ENCODE peak calls at places on chromosomes 11 and 22, in four cellular contexts. One of them, this sample, is unnamed.

GRCh38 chr22:24865508-24865907 is 59.5 kb downstream of the SGSM1 start:
- DNase-seq in choroid plexus epithelial cell: no peak
- DNase-seq in A673: no peak
- DNase-seq in BJ: no peak
- DNase-seq in this sample: no peak

GRCh38 chr11:94773842-94774241 is 5.7 kb downstream of the AMOTL1 start:
- DNase-seq in choroid plexus epithelial cell: no peak
- DNase-seq in A673: no peak
- DNase-seq in BJ: no peak
- DNase-seq in this sample: no peak

GRCh38 chr11:122696662-122697061 is 41.1 kb downstream of the UBASH3B start:
- DNase-seq in choroid plexus epithelial cell: no peak
- DNase-seq in A673: no peak
- DNase-seq in BJ: no peak
- DNase-seq in this sample: no peak

GRCh38 chr11:33307984-33308383 is 50.8 kb downstream of the HIPK3 start:
- DNase-seq in choroid plexus epithelial cell: no peak
- DNase-seq in A673: peak
- DNase-seq in BJ: no peak
- DNase-seq in this sample: no peak

GRCh38 chr11:130197386-130198035 is 37.9 kb downstream of the ST14 start:
- DNase-seq in choroid plexus epithelial cell: no peak
- DNase-seq in A673: no peak
- DNase-seq in BJ: no peak
- DNase-seq in this sample: no peak

GRCh38 chr11:32448232-32448631 is 12.9 kb upstream of the WT1 start:
- DNase-seq in choroid plexus epithelial cell: peak
- DNase-seq in A673: peak
- DNase-seq in BJ: no peak
- DNase-seq in this sample: no peak

GRCh38 chr11:45664376-45665205 is 831 bp downstream of the CHST1 start:
- DNase-seq in choroid plexus epithelial cell: no peak
- DNase-seq in A673: peak
- DNase-seq in BJ: no peak
- DNase-seq in this sample: no peak

GRCh38 chr11:10305964-10306918 is 1.4 kb downstream of the ADM start:
- DNase-seq in choroid plexus epithelial cell: peak
- DNase-seq in A673: peak
- DNase-seq in BJ: no peak
- DNase-seq in this sample: no peak

GRCh38 chr11:15006139-15006759 is 34.1 kb upstream of the CALCA start:
- DNase-seq in choroid plexus epithelial cell: peak
- DNase-seq in A673: peak
- DNase-seq in BJ: no peak
- DNase-seq in this sample: peak

GRCh38 chr11:3615998-3616397 is 25.8 kb downstream of the ART5 start:
- DNase-seq in choroid plexus epithelial cell: peak
- DNase-seq in A673: no peak
- DNase-seq in BJ: no peak
- DNase-seq in this sample: no peak

GRCh38 chr22:45892681-45893461 is 84.1 kb downstream of the WNT7B start:
- DNase-seq in choroid plexus epithelial cell: no peak
- DNase-seq in A673: no peak
- DNase-seq in BJ: no peak
- DNase-seq in this sample: no peak

GRCh38 chr22:49324527-49325491 is 502.9 kb downstream of the BRD1 start:
- DNase-seq in choroid plexus epithelial cell: no peak
- DNase-seq in A673: no peak
- DNase-seq in BJ: no peak
- DNase-seq in this sample: no peak

GRCh38 chr11:75639752-75640151 is 29.1 kb downstream of the MAP6 start:
- DNase-seq in choroid plexus epithelial cell: peak
- DNase-seq in A673: peak
- DNase-seq in BJ: no peak
- DNase-seq in this sample: no peak

GRCh38 chr11:79438631-79439429 is 2.0 kb downstream of the TENM4 start:
- DNase-seq in choroid plexus epithelial cell: peak
- DNase-seq in A673: no peak
- DNase-seq in BJ: no peak
- DNase-seq in this sample: no peak

GRCh38 chr11:65634140-65634436 is 3.8 kb upstream of the SIPA1 start:
- DNase-seq in choroid plexus epithelial cell: no peak
- DNase-seq in A673: no peak
- DNase-seq in BJ: no peak
- DNase-seq in this sample: no peak
- TF ChIP-seq CTCF in choroid plexus epithelial cell: no peak
- TF ChIP-seq CTCF in A673: no peak
- TF ChIP-seq CTCF in BJ: no peak
- TF ChIP-seq CTCF in this sample: no peak

GRCh38 chr11:43736502-43737193 is 56.1 kb downstream of the HSD17B12 start:
- DNase-seq in choroid plexus epithelial cell: peak
- DNase-seq in A673: peak
- DNase-seq in BJ: no peak
- DNase-seq in this sample: peak
- H3K4me3 ChIP-seq in choroid plexus epithelial cell: no peak
- H3K4me3 ChIP-seq in A673: peak
- H3K4me3 ChIP-seq in BJ: no peak
- H3K4me3 ChIP-seq in this sample: peak

DNA sequence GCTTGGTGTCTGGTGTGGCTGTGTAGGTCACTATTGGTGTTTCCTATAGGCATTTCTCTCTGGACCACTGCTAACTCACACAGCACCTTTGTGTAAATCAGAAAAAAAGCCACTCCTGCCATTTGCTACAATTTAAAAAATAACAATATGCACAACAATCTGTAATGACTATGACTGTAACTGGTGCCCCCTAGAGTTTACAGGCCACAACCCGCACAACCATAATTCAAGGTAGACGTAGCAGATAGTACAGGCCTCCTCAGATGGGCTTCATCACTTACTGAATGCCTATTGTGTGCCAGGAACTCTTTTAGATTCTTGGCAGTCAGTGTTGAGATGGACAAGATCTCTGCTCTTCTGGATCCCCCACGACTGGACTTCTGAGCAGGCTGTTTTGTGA is 47.7 kb downstream of the SYT9 start:
- DNase-seq in choroid plexus epithelial cell: no peak
- DNase-seq in A673: no peak
- DNase-seq in BJ: no peak
- DNase-seq in this sample: no peak
- TF ChIP-seq CTCF in choroid plexus epithelial cell: no peak
- TF ChIP-seq CTCF in A673: peak
- TF ChIP-seq CTCF in BJ: no peak
- TF ChIP-seq CTCF in this sample: no peak

DNA sequence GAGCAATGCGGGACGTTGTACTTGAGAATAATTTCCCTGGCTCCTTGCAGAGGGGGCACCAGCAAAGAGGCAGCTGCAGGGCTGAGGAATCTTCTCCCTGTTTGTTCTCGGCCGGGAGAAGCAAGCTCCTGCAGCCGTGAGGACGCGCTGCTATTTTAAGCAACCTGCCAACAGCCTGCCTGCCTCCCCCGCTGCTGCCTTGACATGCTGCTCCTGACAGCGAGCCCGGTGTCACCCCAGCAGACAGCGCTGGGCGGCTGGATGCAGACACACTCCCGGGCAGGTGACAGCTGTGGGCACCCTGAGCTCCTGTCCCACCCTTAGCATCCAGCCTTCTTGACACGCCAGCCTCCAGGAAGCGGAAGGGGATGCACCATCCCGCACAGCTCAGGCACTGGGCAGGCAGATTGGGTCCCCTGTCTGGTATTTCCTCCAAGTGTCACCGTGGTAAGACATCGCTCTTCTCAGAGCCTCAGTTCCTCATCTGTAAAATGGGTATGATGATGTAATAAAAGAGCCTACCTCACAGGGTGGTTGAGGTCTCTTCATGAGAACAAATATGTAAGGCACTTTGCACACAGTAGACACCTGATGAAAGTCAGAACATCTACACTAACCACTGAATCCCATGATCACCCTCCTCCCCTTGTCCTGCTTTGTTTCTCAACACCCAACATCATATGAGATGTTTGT is 530.6 kb downstream of the MN1 start:
- DNase-seq in choroid plexus epithelial cell: peak
- DNase-seq in A673: no peak
- DNase-seq in BJ: no peak
- DNase-seq in this sample: no peak
- H3K4me3 ChIP-seq in choroid plexus epithelial cell: no peak
- H3K4me3 ChIP-seq in A673: no peak
- H3K4me3 ChIP-seq in BJ: no peak
- H3K4me3 ChIP-seq in this sample: no peak

This sample was measured in AG09309.